ENCODE peak calls at places on chromosomes 12 and 14, in four cellular contexts. One of them, this sample, is unnamed.

GRCh38 chr12:42023733-42024494 is 120.8 kb downstream of the GXYLT1 start:
- DNase-seq in brain microvascular endothelial cell: peak; percentile 41
- DNase-seq in IMR-90: peak; percentile 64
- DNase-seq in GM23248: peak; percentile 83
- DNase-seq in this sample: peak; percentile 79

GRCh38 chr14:103370087-103370486 is 15.1 kb upstream of the MARK3 start:
- DNase-seq in brain microvascular endothelial cell: no peak
- DNase-seq in GM23248: no peak
- DNase-seq in IMR-90: no peak
- DNase-seq in this sample: no peak

GRCh38 chr12:114666746-114667668 is 17.0 kb downstream of the TBX3 start:
- DNase-seq in brain microvascular endothelial cell: no peak
- DNase-seq in GM23248: no peak
- DNase-seq in IMR-90: no peak
- DNase-seq in this sample: no peak

GRCh38 chr14:65167072-65167645 is 64.8 kb upstream of the MAX start:
- DNase-seq in brain microvascular endothelial cell: no peak
- DNase-seq in GM23248: peak; percentile 31
- DNase-seq in IMR-90: no peak
- DNase-seq in this sample: peak; percentile 14

GRCh38 chr12:49230176-49230575 is 34.7 kb upstream of the TUBA1C start:
- DNase-seq in GM23248: no peak
- DNase-seq in IMR-90: no peak
- DNase-seq in brain microvascular endothelial cell: no peak
- DNase-seq in this sample: no peak

GRCh38 chr12:27335364-27336145 is 2.9 kb downstream of the BMAL2 start:
- DNase-seq in brain microvascular endothelial cell: no peak
- DNase-seq in GM23248: peak; percentile 14
- DNase-seq in IMR-90: no peak
- DNase-seq in this sample: no peak

GRCh38 chr14:65098586-65098985 is 3.7 kb downstream of the MAX start:
- DNase-seq in brain microvascular endothelial cell: no peak
- DNase-seq in IMR-90: peak; percentile 46
- DNase-seq in GM23248: peak; percentile 62
- DNase-seq in this sample: peak; percentile 69

GRCh38 chr12:50387487-50387886 is 8.9 kb downstream of the FAM186A start:
- DNase-seq in brain microvascular endothelial cell: no peak
- DNase-seq in GM23248: peak; percentile 35
- DNase-seq in IMR-90: no peak
- DNase-seq in this sample: no peak

GRCh38 chr14:106094654-106095189 is 568.3 kb downstream of the TMEM121 start:
- DNase-seq in IMR-90: no peak
- DNase-seq in brain microvascular endothelial cell: no peak
- DNase-seq in GM23248: no peak
- DNase-seq in this sample: no peak

GRCh38 chr14:35333797-35334743 is 41.9 kb downstream of the PSMA6 start:
- DNase-seq in brain microvascular endothelial cell: no peak
- DNase-seq in IMR-90: no peak
- DNase-seq in GM23248: no peak
- DNase-seq in this sample: no peak

GRCh38 chr12:3456809-3457208 is 34.2 kb upstream of the PRMT8 start:
- DNase-seq in IMR-90: no peak
- DNase-seq in GM23248: no peak
- DNase-seq in brain microvascular endothelial cell: no peak
- DNase-seq in this sample: no peak

GRCh38 chr12:67969134-67969782 is 20.0 kb upstream of the IFNG-AS1 start:
- DNase-seq in IMR-90: no peak
- DNase-seq in brain microvascular endothelial cell: no peak
- DNase-seq in GM23248: peak; percentile 23
- DNase-seq in this sample: no peak

GRCh38 chr12:71397433-71397954 is 42.1 kb upstream of the LGR5 start:
- DNase-seq in IMR-90: no peak
- DNase-seq in brain microvascular endothelial cell: no peak
- DNase-seq in GM23248: peak; percentile 42
- DNase-seq in this sample: peak; percentile 24

GRCh38 chr12:68374315-68374982 is 42.3 kb upstream of the MDM1 start:
- DNase-seq in GM23248: no peak
- DNase-seq in IMR-90: no peak
- DNase-seq in brain microvascular endothelial cell: no peak
- DNase-seq in this sample: no peak

GRCh38 chr12:3184485-3184884 is 107.3 kb downstream of the TSPAN9 start:
- DNase-seq in brain microvascular endothelial cell: no peak
- DNase-seq in GM23248: no peak
- DNase-seq in IMR-90: no peak
- DNase-seq in this sample: no peak

GRCh38 chr14:56796259-56796658 is 14.0 kb downstream of the OTX2 start:
- DNase-seq in IMR-90: no peak
- DNase-seq in GM23248: no peak
- DNase-seq in brain microvascular endothelial cell: no peak
- DNase-seq in this sample: no peak

GRCh38 chr14:89164168-89165074 is 252.6 kb downstream of the FOXN3 start:
- DNase-seq in brain microvascular endothelial cell: no peak
- DNase-seq in IMR-90: no peak
- DNase-seq in GM23248: no peak
- DNase-seq in this sample: peak; percentile 70

GRCh38 chr14:74425525-74426201 is 347 bp downstream of the SYNDIG1L start:
- DNase-seq in brain microvascular endothelial cell: no peak
- DNase-seq in GM23248: peak; percentile 55
- DNase-seq in IMR-90: no peak
- DNase-seq in this sample: no peak

GRCh38 chr12:2265461-2266167 is 212.8 kb downstream of the CACNA1C start:
- DNase-seq in GM23248: peak; percentile 94
- DNase-seq in brain microvascular endothelial cell: peak; percentile 72
- DNase-seq in IMR-90: no peak
- DNase-seq in this sample: peak; percentile 63

GRCh38 chr14:65866906-65867305 is 454.4 kb downstream of the FUT8 start:
- DNase-seq in GM23248: peak; percentile 50
- DNase-seq in brain microvascular endothelial cell: no peak
- DNase-seq in IMR-90: no peak
- DNase-seq in this sample: no peak

GRCh38 chr12:116319851-116320621 is 42.5 kb upstream of the MED13L start:
- DNase-seq in brain microvascular endothelial cell: peak; percentile 87
- DNase-seq in IMR-90: peak; percentile 96
- DNase-seq in GM23248: peak; percentile 97
- DNase-seq in this sample: peak; percentile 89

GRCh38 chr12:76883151-76883550 is 4.3 kb upstream of the CSRP2 start:
- DNase-seq in IMR-90: peak; percentile 84
- DNase-seq in brain microvascular endothelial cell: peak; percentile 18
- DNase-seq in GM23248: peak; percentile 66
- DNase-seq in this sample: peak; percentile 71

GRCh38 chr14:70380834-70381233 is 21.4 kb upstream of the COX16 start:
- DNase-seq in IMR-90: no peak
- DNase-seq in GM23248: no peak
- DNase-seq in brain microvascular endothelial cell: no peak
- DNase-seq in this sample: no peak

GRCh38 chr14:100739306-100739705 is 12.6 kb downstream of the DLK1 start:
- DNase-seq in brain microvascular endothelial cell: no peak
- DNase-seq in IMR-90: no peak
- DNase-seq in GM23248: no peak
- DNase-seq in this sample: no peak

GRCh38 chr12:3116106-3116898 is 39.1 kb downstream of the TSPAN9 start:
- DNase-seq in GM23248: no peak
- DNase-seq in IMR-90: peak; percentile 40
- DNase-seq in brain microvascular endothelial cell: no peak
- DNase-seq in this sample: peak; percentile 92

GRCh38 chr12:53123578-53124351 is 20.5 kb downstream of the SOAT2 start:
- DNase-seq in IMR-90: peak; percentile 58
- DNase-seq in brain microvascular endothelial cell: peak; percentile 51
- DNase-seq in GM23248: peak; percentile 84
- DNase-seq in this sample: peak; percentile 21

GRCh38 chr14:22070119-22070982 is 396.7 kb upstream of the OR4E1 start:
- DNase-seq in GM23248: peak; percentile 4
- DNase-seq in brain microvascular endothelial cell: no peak
- DNase-seq in IMR-90: no peak
- DNase-seq in this sample: peak; percentile 11

GRCh38 chr12:6667559-6668210 is 4.8 kb upstream of the ING4 start:
- DNase-seq in IMR-90: no peak
- DNase-seq in GM23248: peak; percentile 3
- DNase-seq in brain microvascular endothelial cell: no peak
- DNase-seq in this sample: no peak

GRCh38 chr12:52794479-52795331 is 1.2 kb downstream of the KRT3 start:
- DNase-seq in GM23248: peak; percentile 77
- DNase-seq in brain microvascular endothelial cell: no peak
- DNase-seq in IMR-90: peak; percentile 37
- DNase-seq in this sample: no peak

GRCh38 chr12:1469063-1469462 is 125.3 kb downstream of the FBXL14 start:
- DNase-seq in brain microvascular endothelial cell: no peak
- DNase-seq in IMR-90: no peak
- DNase-seq in GM23248: no peak
- DNase-seq in this sample: no peak

GRCh38 chr12:110020956-110021355 is 21.7 kb downstream of the ANKRD13A start:
- DNase-seq in GM23248: no peak
- DNase-seq in brain microvascular endothelial cell: no peak
- DNase-seq in IMR-90: no peak
- DNase-seq in this sample: no peak

GRCh38 chr12:22234561-22234960 is 99.9 kb downstream of the ST8SIA1 start:
- DNase-seq in IMR-90: peak; percentile 69
- DNase-seq in brain microvascular endothelial cell: peak; percentile 23
- DNase-seq in GM23248: peak; percentile 79
- DNase-seq in this sample: peak; percentile 6

GRCh38 chr12:84619053-84619452 is 293.5 kb downstream of the SLC6A15 start:
- DNase-seq in IMR-90: no peak
- DNase-seq in GM23248: peak; percentile 34
- DNase-seq in brain microvascular endothelial cell: no peak
- DNase-seq in this sample: peak; percentile 26

GRCh38 chr14:30521899-30522736 is 36.8 kb upstream of the G2E3 start:
- DNase-seq in IMR-90: peak; percentile 51
- DNase-seq in GM23248: peak; percentile 58
- DNase-seq in brain microvascular endothelial cell: no peak
- DNase-seq in this sample: peak; percentile 73

GRCh38 chr12:19855876-19856275 is 416.6 kb downstream of the AEBP2 start:
- DNase-seq in brain microvascular endothelial cell: no peak
- DNase-seq in IMR-90: no peak
- DNase-seq in GM23248: no peak
- DNase-seq in this sample: no peak
- H3K4me3 ChIP-seq in brain microvascular endothelial cell: no peak overlapping the region
- H3K4me3 ChIP-seq in IMR-90: no peak overlapping the region
- H3K4me3 ChIP-seq in GM23248: no peak overlapping the region
- H3K4me3 ChIP-seq in this sample: no peak overlapping the region

GRCh38 chr14:94393474-94393873 is 5.1 kb upstream of the SERPINA1 start:
- DNase-seq in brain microvascular endothelial cell: no peak
- DNase-seq in IMR-90: no peak
- DNase-seq in GM23248: no peak
- DNase-seq in this sample: no peak
- H3K4me3 ChIP-seq in brain microvascular endothelial cell: no peak overlapping the region
- H3K4me3 ChIP-seq in IMR-90: no peak overlapping the region
- H3K4me3 ChIP-seq in GM23248: no peak overlapping the region
- H3K4me3 ChIP-seq in this sample: no peak overlapping the region

GRCh38 chr12:121132601-121133481 is at the start of gene P2RX7:
- DNase-seq in IMR-90: peak; percentile 52
- DNase-seq in brain microvascular endothelial cell: peak; percentile 15
- DNase-seq in GM23248: peak; percentile 91
- DNase-seq in this sample: peak; percentile 48

GRCh38 chr12:121130866-121131373 is 1.8 kb upstream of the P2RX7 start:
- DNase-seq in brain microvascular endothelial cell: no peak
- DNase-seq in GM23248: no peak
- DNase-seq in IMR-90: no peak
- DNase-seq in this sample: no peak

GRCh38 chr12:121135320-121135719 is 2.6 kb downstream of the P2RX7 start:
- DNase-seq in GM23248: no peak
- DNase-seq in brain microvascular endothelial cell: no peak
- DNase-seq in IMR-90: no peak
- DNase-seq in this sample: no peak

GRCh38 chr12:121131941-121132341 is 735 bp upstream of the P2RX7 start:
- DNase-seq in IMR-90: no peak
- DNase-seq in brain microvascular endothelial cell: no peak
- DNase-seq in GM23248: no peak
- DNase-seq in this sample: no peak

GRCh38 chr12:121133838-121134237 is 1.2 kb downstream of the P2RX7 start:
- DNase-seq in GM23248: no peak
- DNase-seq in brain microvascular endothelial cell: no peak
- DNase-seq in IMR-90: no peak
- DNase-seq in this sample: no peak
- H3K4me3 ChIP-seq in GM23248: no peak overlapping the region
- H3K4me3 ChIP-seq in brain microvascular endothelial cell: no peak overlapping the region
- H3K4me3 ChIP-seq in IMR-90: no peak overlapping the region
- H3K4me3 ChIP-seq in this sample: no peak overlapping the region

GRCh38 chr14:86766469-86766868 is 1226.5 kb downstream of the GALC start:
- DNase-seq in IMR-90: no peak
- DNase-seq in brain microvascular endothelial cell: no peak
- DNase-seq in GM23248: no peak
- DNase-seq in this sample: peak; percentile 72
- H3K4me3 ChIP-seq in IMR-90: no peak overlapping the region
- H3K4me3 ChIP-seq in brain microvascular endothelial cell: no peak overlapping the region
- H3K4me3 ChIP-seq in GM23248: no peak overlapping the region
- H3K4me3 ChIP-seq in this sample: no peak overlapping the region

GRCh38 chr12:102958830-102959176 is 1.3 kb downstream of the ASCL1 start:
- DNase-seq in brain microvascular endothelial cell: no peak
- DNase-seq in IMR-90: no peak
- DNase-seq in GM23248: no peak
- DNase-seq in this sample: no peak
- H3K4me3 ChIP-seq in brain microvascular endothelial cell: no peak overlapping the region
- H3K4me3 ChIP-seq in IMR-90: no peak overlapping the region
- H3K4me3 ChIP-seq in GM23248: peak overlapping the region; percentile 72
- H3K4me3 ChIP-seq in this sample: no peak overlapping the region